ENCODE peak calls at places on chromosome 16, in five cellular contexts. R is K562, Z is GM23338, L is HepG2, D is GM12878. F is an unnamed sample.

GRCh38 chr16:14427371-14427948 is 202.6 kb downstream of the PARN start:
- DNase-seq in R (no peak), Z (no peak), L (no peak), D (no peak), F (no peak)

GRCh38 chr16:19029980-19030379 is 37.4 kb upstream of the COQ7 start:
- DNase-seq in R (no peak), Z (no peak), L (no peak), D (no peak), F (no peak)

GRCh38 chr16:4512473-4512872 is 26.1 kb downstream of the CDIP1 start:
- DNase-seq in R (no peak), Z (no peak), L (no peak), D (no peak), F (no peak)

GRCh38 chr16:89367538-89368059 is 122.8 kb downstream of the ANKRD11 start:
- DNase-seq in R (no peak), Z (no peak), L (no peak), D (no peak), F (no peak)

GRCh38 chr16:54305066-54305465 is 18.5 kb upstream of the IRX3 start:
- DNase-seq in R (no peak), Z (no peak), L (no peak), D (no peak), F (no peak)

GRCh38 chr16:28491080-28491969 is 549 bp downstream of the CLN3 start:
- DNase-seq in R (peak), Z (peak), L (peak), D (no peak), F (no peak)

GRCh38 chr16:54602666-54603065 is 316.1 kb upstream of the IRX3 start:
- DNase-seq in R (no peak), Z (no peak), L (no peak), D (no peak), F (no peak)

GRCh38 chr16:82694239-82694874 is 67.6 kb downstream of the CDH13 start:
- DNase-seq in R (no peak), Z (no peak), L (no peak), D (no peak), F (no peak)

GRCh38 chr16:82627811-82628339 is 1.1 kb downstream of the CDH13 start:
- DNase-seq in R (no peak), Z (peak), L (no peak), D (no peak), F (no peak)

GRCh38 chr16:8572919-8573724 is 17.2 kb downstream of the TMEM114 start:
- DNase-seq in R (peak), Z (peak), L (peak), D (no peak), F (peak)

GRCh38 chr16:9763505-9763904 is 418.7 kb downstream of the GRIN2A start:
- DNase-seq in R (no peak), Z (peak), L (no peak), D (no peak), F (no peak)
- TF ChIP-seq REST in R (no peak), Z (no peak), L (no peak), D (no peak), F (no peak)

DNA sequence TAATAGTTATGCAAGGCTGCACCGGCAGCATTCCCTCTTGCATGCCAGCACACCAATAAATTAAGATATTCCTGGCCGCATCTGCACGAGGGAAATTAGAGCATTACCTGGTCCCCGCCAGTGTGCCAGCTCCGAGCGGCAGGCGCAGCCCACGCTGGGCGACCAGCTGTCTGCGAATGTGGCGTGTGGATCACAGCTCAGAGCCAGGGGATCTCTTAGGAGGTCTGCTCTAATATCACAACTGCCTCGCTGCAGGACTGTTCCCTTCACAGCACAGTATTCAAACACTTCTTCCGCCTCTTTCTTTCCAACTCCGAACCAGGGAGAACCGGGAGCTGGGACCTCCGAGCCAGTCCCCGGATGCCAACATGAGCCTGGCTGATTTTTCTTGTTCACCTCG is 212.9 kb downstream of the C16orf78 start:
- DNase-seq in R (no peak), Z (no peak), L (no peak), D (no peak), F (no peak)
- TF ChIP-seq EZH2 in R (no peak), Z (no peak), L (no peak), D (no peak), F (no peak)

GRCh38 chr16:12000032-12000431 is 23.5 kb downstream of the SNX29 start:
- DNase-seq in R (no peak), Z (no peak), L (no peak), D (no peak), F (no peak)
- TF ChIP-seq REST in R (no peak), Z (no peak), L (no peak), D (no peak), F (no peak)

DNA sequence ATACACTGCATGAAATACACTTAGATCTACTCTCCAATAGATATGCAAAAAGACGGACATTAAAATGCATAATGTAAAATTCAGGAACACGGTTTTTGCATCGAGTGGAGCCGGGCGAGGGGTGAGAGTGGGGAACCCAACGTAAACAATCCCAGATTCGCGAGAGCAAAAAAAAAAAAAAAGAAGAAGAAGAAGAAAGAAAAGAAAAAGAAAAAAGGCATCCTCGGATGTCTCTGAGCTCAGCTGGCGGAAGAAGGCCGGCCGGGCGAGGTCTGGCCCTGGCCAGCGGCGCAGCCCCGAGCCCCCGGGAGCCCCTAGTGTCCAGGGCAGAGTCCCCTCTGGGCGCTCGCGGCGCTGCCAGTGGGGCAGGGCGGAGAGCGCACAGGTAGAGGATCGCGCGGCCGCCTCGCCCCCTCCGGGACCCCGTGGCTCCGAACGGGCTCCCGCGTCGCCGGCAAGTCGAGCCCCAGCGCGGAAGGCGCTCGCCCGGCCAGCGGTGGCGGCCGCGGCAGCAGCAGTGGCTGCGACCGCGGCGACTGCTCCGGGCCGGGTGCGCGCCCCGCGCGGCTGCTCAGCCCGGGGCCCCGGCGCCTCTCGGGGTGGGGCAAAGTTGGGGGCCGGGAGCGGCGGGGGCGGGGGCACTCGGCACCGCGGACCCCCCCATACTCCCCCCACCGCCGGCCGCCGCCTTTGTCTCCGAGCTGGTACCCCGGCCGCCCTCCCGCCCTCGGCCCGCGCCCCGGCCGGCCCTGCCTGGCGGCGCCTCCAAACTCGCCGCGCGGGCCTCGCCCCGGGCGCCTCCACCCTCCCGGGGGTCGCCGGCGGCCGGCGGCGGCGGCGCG is 9.7 kb upstream of the ZFHX3 start:
- DNase-seq in R (peak), Z (peak), L (no peak), D (no peak), F (no peak)
- TF ChIP-seq EZH2 in R (no peak), Z (peak), L (no peak), D (no peak), F (no peak)

GRCh38 chr16:48963306-48963705 is 318.3 kb downstream of the CBLN1 start:
- DNase-seq in R (no peak), Z (no peak), L (no peak), D (no peak), F (peak)
- TF ChIP-seq REST in R (no peak), Z (no peak), L (no peak), D (no peak), F (no peak)

GRCh38 chr16:2856686-2857450 is 1.1 kb downstream of the PRSS22 start:
- DNase-seq in R (no peak), Z (no peak), L (no peak), D (no peak), F (no peak)

GRCh38 chr16:2856061-2856670 is 1.8 kb downstream of the PRSS22 start:
- DNase-seq in R (peak), Z (peak), L (no peak), D (no peak), F (no peak)

GRCh38 chr16:2858245-2859025 is 465 bp upstream of the PRSS22 start:
- DNase-seq in R (no peak), Z (peak), L (no peak), D (no peak), F (peak)

GRCh38 chr16:2855536-2855935 is 2.4 kb downstream of the PRSS22 start:
- DNase-seq in R (peak), Z (no peak), L (no peak), D (no peak), F (no peak)

GRCh38 chr16:2857451-2858244 is at the start of gene PRSS22:
- DNase-seq in R (peak), Z (peak), L (no peak), D (no peak), F (no peak)
- TF ChIP-seq EZH2 in R (no peak), Z (no peak), L (no peak), D (no peak), F (no peak)

GRCh38 chr16:75254359-75254837 is 3.0 kb upstream of the BCAR1 start:
- DNase-seq in R (no peak), Z (peak), L (no peak), D (no peak), F (no peak)
- TF ChIP-seq REST in R (no peak), Z (peak), L (no peak), D (no peak), F (no peak)

DNA sequence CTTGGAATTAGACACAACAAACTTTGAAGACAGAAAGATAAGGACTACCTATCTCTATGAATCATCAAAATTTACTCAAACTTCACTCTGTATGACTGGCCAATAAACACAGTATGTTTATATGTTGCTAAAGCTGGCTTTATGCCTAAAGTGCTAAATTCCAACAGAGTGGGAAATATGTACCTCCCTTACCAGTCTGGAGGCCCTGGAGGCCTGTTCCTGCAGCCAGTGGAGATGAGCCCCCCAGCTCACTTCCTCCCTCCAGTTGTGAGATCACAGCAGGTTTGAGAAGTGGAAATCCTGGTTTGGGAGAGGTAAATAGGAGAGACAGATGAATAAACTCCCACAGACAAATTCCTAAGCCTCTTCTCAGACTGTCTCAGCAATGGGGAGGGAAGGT is 9.0 kb downstream of the ZNF23 start:
- DNase-seq in R (no peak), Z (no peak), L (no peak), D (no peak), F (no peak)
- TF ChIP-seq EZH2 in R (no peak), Z (no peak), L (no peak), D (no peak), F (no peak)